ENCODE peak calls at places on chromosome 17, in seven cellular contexts. One of them, this sample, is unnamed.

GRCh38 chr17:82804442-82805191 is 35.2 kb downstream of the ZNF750 start:
- DNase-seq in lung: peak; percentile 44
- DNase-seq in sigmoid colon: peak; percentile 95
- DNase-seq in left lung: peak; percentile 76
- DNase-seq in A673: no peak
- DNase-seq in hepatocyte: no peak
- DNase-seq in right lobe of liver: no peak
- DNase-seq in this sample: no peak

GRCh38 chr17:55706808-55707773 is 15.6 kb downstream of the TMEM100 start:
- DNase-seq in A673: peak; percentile 82
- DNase-seq in hepatocyte: no peak
- DNase-seq in lung: no peak
- DNase-seq in left lung: no peak
- DNase-seq in right lobe of liver: no peak
- DNase-seq in sigmoid colon: no peak
- DNase-seq in this sample: no peak

GRCh38 chr17:19683117-19683516 is 33.3 kb downstream of the SLC47A2 start:
- DNase-seq in right lobe of liver: no peak
- DNase-seq in hepatocyte: no peak
- DNase-seq in lung: no peak
- DNase-seq in sigmoid colon: no peak
- DNase-seq in left lung: no peak
- DNase-seq in A673: no peak
- DNase-seq in this sample: no peak

GRCh38 chr17:56831364-56832095 is 2.2 kb downstream of the C17orf67 start:
- DNase-seq in sigmoid colon: no peak
- DNase-seq in right lobe of liver: no peak
- DNase-seq in lung: no peak
- DNase-seq in A673: no peak
- DNase-seq in hepatocyte: no peak
- DNase-seq in left lung: no peak
- DNase-seq in this sample: no peak

GRCh38 chr17:4634981-4635380 is 6.5 kb downstream of the ALOX15 start:
- DNase-seq in A673: no peak
- DNase-seq in left lung: no peak
- DNase-seq in lung: no peak
- DNase-seq in hepatocyte: no peak
- DNase-seq in right lobe of liver: no peak
- DNase-seq in sigmoid colon: no peak
- DNase-seq in this sample: no peak

GRCh38 chr17:63928172-63928666 is 3.9 kb downstream of the CD79B start:
- DNase-seq in A673: no peak
- DNase-seq in sigmoid colon: no peak
- DNase-seq in right lobe of liver: no peak
- DNase-seq in hepatocyte: no peak
- DNase-seq in left lung: peak; percentile 52
- DNase-seq in lung: no peak
- DNase-seq in this sample: no peak

GRCh38 chr17:37790153-37790552 is 45.3 kb upstream of the HNF1B start:
- DNase-seq in A673: peak; percentile 35
- DNase-seq in right lobe of liver: no peak
- DNase-seq in left lung: no peak
- DNase-seq in hepatocyte: no peak
- DNase-seq in lung: no peak
- DNase-seq in sigmoid colon: no peak
- DNase-seq in this sample: no peak

GRCh38 chr17:50184057-50184456 is 17.4 kb downstream of the COL1A1 start:
- DNase-seq in sigmoid colon: no peak
- DNase-seq in hepatocyte: no peak
- DNase-seq in A673: no peak
- DNase-seq in right lobe of liver: no peak
- DNase-seq in lung: no peak
- DNase-seq in left lung: peak; percentile 28
- DNase-seq in this sample: no peak

GRCh38 chr17:51487947-51488346 is 227.6 kb downstream of the UTP18 start:
- DNase-seq in lung: no peak
- DNase-seq in left lung: no peak
- DNase-seq in hepatocyte: peak; percentile 10
- DNase-seq in A673: peak; percentile 37
- DNase-seq in sigmoid colon: no peak
- DNase-seq in right lobe of liver: no peak
- DNase-seq in this sample: no peak

GRCh38 chr17:83200746-83201145 is 121.3 kb downstream of the METRNL start:
- DNase-seq in left lung: peak; percentile 64
- DNase-seq in sigmoid colon: peak; percentile 63
- DNase-seq in lung: no peak
- DNase-seq in hepatocyte: no peak
- DNase-seq in A673: no peak
- DNase-seq in right lobe of liver: peak; percentile 55
- DNase-seq in this sample: no peak

GRCh38 chr17:82346342-82347300 is 12.4 kb upstream of the TEX19 start:
- DNase-seq in lung: no peak
- DNase-seq in A673: no peak
- DNase-seq in sigmoid colon: no peak
- DNase-seq in right lobe of liver: no peak
- DNase-seq in hepatocyte: no peak
- DNase-seq in left lung: no peak
- DNase-seq in this sample: no peak

GRCh38 chr17:77373298-77374169 is 232.8 kb downstream of the SEC14L1 start:
- DNase-seq in lung: peak; percentile 46
- DNase-seq in left lung: no peak
- DNase-seq in right lobe of liver: peak; percentile 78
- DNase-seq in A673: peak; percentile 74
- DNase-seq in sigmoid colon: peak; percentile 77
- DNase-seq in hepatocyte: peak; percentile 71
- DNase-seq in this sample: peak; percentile 74

GRCh38 chr17:64460955-64461354 is 12.0 kb downstream of the MILR1 start:
- DNase-seq in left lung: no peak
- DNase-seq in right lobe of liver: no peak
- DNase-seq in lung: no peak
- DNase-seq in A673: no peak
- DNase-seq in sigmoid colon: no peak
- DNase-seq in hepatocyte: no peak
- DNase-seq in this sample: no peak

GRCh38 chr17:17361543-17362511 is 58.7 kb downstream of the NT5M start:
- DNase-seq in hepatocyte: no peak
- DNase-seq in sigmoid colon: peak; percentile 59
- DNase-seq in A673: no peak
- DNase-seq in right lobe of liver: peak; percentile 30
- DNase-seq in left lung: peak; percentile 78
- DNase-seq in lung: no peak
- DNase-seq in this sample: no peak

GRCh38 chr17:44533533-44534246 is 23.6 kb upstream of the FZD2 start:
- DNase-seq in left lung: peak; percentile 94
- DNase-seq in sigmoid colon: peak; percentile 93
- DNase-seq in hepatocyte: peak; percentile 96
- DNase-seq in A673: peak; percentile 85
- DNase-seq in lung: peak; percentile 88
- DNase-seq in right lobe of liver: peak; percentile 78
- DNase-seq in this sample: peak; percentile 97

GRCh38 chr17:49401971-49402491 is 12.7 kb downstream of the PHB1 start:
- DNase-seq in sigmoid colon: peak; percentile 46
- DNase-seq in left lung: no peak
- DNase-seq in hepatocyte: no peak
- DNase-seq in A673: no peak
- DNase-seq in right lobe of liver: no peak
- DNase-seq in lung: no peak
- DNase-seq in this sample: no peak

DNA sequence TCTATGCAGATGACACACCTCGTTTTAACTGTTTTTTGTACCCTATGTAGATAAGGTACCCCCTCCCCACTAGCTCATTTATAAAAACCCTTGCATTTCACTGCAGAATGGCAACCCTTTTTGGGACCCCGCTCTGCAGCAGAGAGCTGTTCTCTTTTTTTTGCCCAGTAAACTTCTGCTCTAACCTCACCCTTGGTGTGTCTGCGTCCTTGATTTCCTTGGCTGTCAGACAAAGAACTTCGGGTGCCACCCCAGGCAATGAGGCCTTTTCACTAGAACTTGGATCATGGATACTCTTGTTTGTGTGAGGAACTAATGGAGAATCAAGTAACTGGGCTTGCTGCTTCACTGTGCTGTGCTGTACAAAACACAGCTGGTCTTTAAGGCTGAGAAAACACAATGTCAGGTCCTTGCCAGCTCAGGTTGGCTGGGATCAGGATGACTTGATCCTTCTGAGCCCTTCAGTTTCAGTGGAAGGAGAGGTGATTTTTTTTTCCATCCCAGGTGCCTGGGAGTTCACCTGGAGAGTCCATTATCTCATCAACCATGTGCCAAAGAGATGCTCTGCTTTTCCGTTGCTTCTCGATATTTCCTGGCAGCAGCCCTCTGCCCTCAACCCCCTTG is 133.1 kb upstream of the FAM20A start:
- DNase-seq in sigmoid colon: no peak
- DNase-seq in right lobe of liver: no peak
- DNase-seq in A673: no peak
- DNase-seq in left lung: no peak
- DNase-seq in hepatocyte: no peak
- DNase-seq in lung: no peak
- DNase-seq in this sample: no peak
- H3K4me3 ChIP-seq in sigmoid colon: no peak overlapping the region
- H3K4me3 ChIP-seq in right lobe of liver: no peak overlapping the region
- H3K4me3 ChIP-seq in A673: no peak overlapping the region
- H3K4me3 ChIP-seq in left lung: no peak overlapping the region
- H3K4me3 ChIP-seq in hepatocyte: no peak overlapping the region
- H3K4me3 ChIP-seq in lung: no peak overlapping the region
- H3K4me3 ChIP-seq in this sample: no peak overlapping the region

DNA sequence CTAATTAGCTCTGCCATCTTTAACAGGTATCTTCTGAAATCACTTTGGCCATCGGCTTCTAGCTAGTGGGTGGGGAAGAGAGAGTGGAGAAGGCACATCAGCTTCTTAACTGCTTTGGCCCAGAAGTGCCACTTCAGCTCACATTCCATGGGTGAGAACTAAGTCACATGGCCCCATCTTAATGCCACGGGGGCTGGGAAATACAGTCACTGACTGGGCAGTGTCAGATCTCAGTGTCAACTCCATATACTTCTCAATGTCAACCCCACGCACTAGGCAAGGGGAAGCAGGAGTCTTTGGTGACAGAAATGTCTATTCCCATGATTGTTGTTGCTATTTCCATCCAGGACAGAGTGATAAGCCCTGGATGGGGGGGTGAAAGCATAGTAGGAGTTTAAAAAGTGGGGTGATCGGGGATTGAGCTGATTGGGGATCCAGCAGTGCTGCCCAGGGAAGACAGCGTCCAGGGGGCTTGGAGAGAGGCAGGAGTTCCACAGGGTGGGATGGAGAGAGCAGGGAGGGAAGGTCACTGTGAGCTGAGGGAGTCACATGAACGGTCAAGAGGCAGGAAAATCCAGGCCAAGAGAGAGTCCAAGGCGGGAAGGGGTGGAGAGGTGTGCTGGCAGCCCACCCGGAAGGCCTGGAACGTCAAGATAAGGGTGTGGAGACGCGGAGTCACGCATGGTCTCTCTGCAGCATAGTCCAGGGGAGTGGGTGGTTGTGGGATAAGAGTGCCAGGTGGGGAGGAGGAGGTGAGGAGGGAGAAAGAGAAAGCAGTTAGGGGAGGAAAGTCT is 29.2 kb downstream of the CCR7 start:
- DNase-seq in hepatocyte: no peak
- DNase-seq in right lobe of liver: no peak
- DNase-seq in lung: peak; percentile 82
- DNase-seq in left lung: no peak
- DNase-seq in A673: no peak
- DNase-seq in sigmoid colon: peak; percentile 71
- DNase-seq in this sample: no peak
- TF ChIP-seq CTCF in hepatocyte: no peak
- TF ChIP-seq CTCF in right lobe of liver: no peak
- TF ChIP-seq CTCF in lung: no peak
- TF ChIP-seq CTCF in left lung: no peak
- TF ChIP-seq CTCF in A673: no peak
- TF ChIP-seq CTCF in sigmoid colon: no peak
- TF ChIP-seq CTCF in this sample: no peak

GRCh38 chr17:29154516-29155234 is 25.5 kb downstream of the MYO18A start:
- DNase-seq in hepatocyte: no peak
- DNase-seq in sigmoid colon: no peak
- DNase-seq in lung: no peak
- DNase-seq in right lobe of liver: no peak
- DNase-seq in A673: no peak
- DNase-seq in left lung: no peak
- DNase-seq in this sample: no peak

GRCh38 chr17:29148790-29149430 is 31.3 kb downstream of the MYO18A start:
- DNase-seq in sigmoid colon: peak; percentile 97
- DNase-seq in right lobe of liver: peak; percentile 95
- DNase-seq in left lung: peak; percentile 99
- DNase-seq in lung: peak; percentile 92
- DNase-seq in A673: peak; percentile 95
- DNase-seq in hepatocyte: peak; percentile 97
- DNase-seq in this sample: peak; percentile 96

GRCh38 chr17:29149431-29150064 is 30.6 kb downstream of the MYO18A start:
- DNase-seq in lung: no peak
- DNase-seq in sigmoid colon: no peak
- DNase-seq in hepatocyte: no peak
- DNase-seq in A673: peak; percentile 58
- DNase-seq in right lobe of liver: no peak
- DNase-seq in left lung: no peak
- DNase-seq in this sample: peak; percentile 50

GRCh38 chr17:29150191-29150590 is 30.0 kb downstream of the MYO18A start:
- DNase-seq in lung: no peak
- DNase-seq in left lung: no peak
- DNase-seq in hepatocyte: no peak
- DNase-seq in sigmoid colon: no peak
- DNase-seq in right lobe of liver: no peak
- DNase-seq in A673: no peak
- DNase-seq in this sample: no peak

GRCh38 chr17:29151567-29151966 is 28.6 kb downstream of the MYO18A start:
- DNase-seq in A673: peak; percentile 37
- DNase-seq in right lobe of liver: no peak
- DNase-seq in hepatocyte: no peak
- DNase-seq in left lung: no peak
- DNase-seq in sigmoid colon: no peak
- DNase-seq in lung: no peak
- DNase-seq in this sample: no peak
- H3K4me1 ChIP-seq in A673: peaks cover 26% of the 10 kb centered on the region
- H3K4me1 ChIP-seq in right lobe of liver: no peaks in the 10 kb centered on the region
- H3K4me1 ChIP-seq in hepatocyte: peaks cover 58% of the 10 kb centered on the region
- H3K4me1 ChIP-seq in left lung: peaks cover 31% of the 10 kb centered on the region
- H3K4me1 ChIP-seq in sigmoid colon: peaks cover 30% of the 10 kb centered on the region
- H3K4me1 ChIP-seq in lung: peaks cover 30% of the 10 kb centered on the region
- H3K4me1 ChIP-seq in this sample: peaks cover 51% of the 10 kb centered on the region

GRCh38 chr17:66945451-66945850 is 19.1 kb upstream of the CACNG4 start:
- DNase-seq in right lobe of liver: no peak
- DNase-seq in A673: peak; percentile 84
- DNase-seq in lung: no peak
- DNase-seq in sigmoid colon: no peak
- DNase-seq in hepatocyte: no peak
- DNase-seq in left lung: no peak
- DNase-seq in this sample: no peak

GRCh38 chr17:66942453-66943264 is 21.8 kb upstream of the CACNG4 start:
- DNase-seq in hepatocyte: no peak
- DNase-seq in A673: no peak
- DNase-seq in left lung: no peak
- DNase-seq in lung: no peak
- DNase-seq in sigmoid colon: peak; percentile 35
- DNase-seq in right lobe of liver: no peak
- DNase-seq in this sample: no peak

GRCh38 chr17:66941773-66942452 is 22.6 kb upstream of the CACNG4 start:
- DNase-seq in A673: no peak
- DNase-seq in right lobe of liver: no peak
- DNase-seq in left lung: no peak
- DNase-seq in lung: no peak
- DNase-seq in sigmoid colon: peak; percentile 57
- DNase-seq in hepatocyte: no peak
- DNase-seq in this sample: peak; percentile 19

GRCh38 chr17:66944365-66945203 is 19.9 kb upstream of the CACNG4 start:
- DNase-seq in lung: no peak
- DNase-seq in sigmoid colon: no peak
- DNase-seq in A673: no peak
- DNase-seq in left lung: no peak
- DNase-seq in right lobe of liver: no peak
- DNase-seq in hepatocyte: peak; percentile 47
- DNase-seq in this sample: no peak

GRCh38 chr17:66943484-66943883 is 21.0 kb upstream of the CACNG4 start:
- DNase-seq in sigmoid colon: peak; percentile 27
- DNase-seq in right lobe of liver: no peak
- DNase-seq in left lung: no peak
- DNase-seq in lung: no peak
- DNase-seq in hepatocyte: no peak
- DNase-seq in A673: no peak
- DNase-seq in this sample: no peak
- H3K4me3 ChIP-seq in sigmoid colon: no peak overlapping the region
- H3K4me3 ChIP-seq in right lobe of liver: no peak overlapping the region
- H3K4me3 ChIP-seq in left lung: no peak overlapping the region
- H3K4me3 ChIP-seq in lung: no peak overlapping the region
- H3K4me3 ChIP-seq in hepatocyte: no peak overlapping the region
- H3K4me3 ChIP-seq in A673: no peak overlapping the region
- H3K4me3 ChIP-seq in this sample: no peak overlapping the region